ENCODE peak calls at places on chromosomes 11 and 22, in ten cellular contexts. One of them, this sample, is unnamed. For H3K36me3, the result is how much of the 10 kb centered on the place peaks cover.

GRCh38 chr11:130209128-130209932 is 49.7 kb downstream of the ST14 start:
- DNase-seq in tibial nerve: no peak
- DNase-seq in left ventricle myocardium inferior: no peak
- DNase-seq in CD8-positive, alpha-beta memory T cell: no peak
- DNase-seq in transverse colon: peak
- DNase-seq in adrenal gland: no peak
- DNase-seq in mammary epithelial cell: no peak
- DNase-seq in lung: peak
- DNase-seq in thoracic aorta: no peak
- DNase-seq in stomach: peak
- DNase-seq in this sample: peak

GRCh38 chr11:36090351-36091245 is 146.7 kb downstream of the LDLRAD3 start:
- DNase-seq in tibial nerve: no peak
- DNase-seq in left ventricle myocardium inferior: no peak
- DNase-seq in CD8-positive, alpha-beta memory T cell: no peak
- DNase-seq in transverse colon: no peak
- DNase-seq in adrenal gland: no peak
- DNase-seq in mammary epithelial cell: no peak
- DNase-seq in lung: no peak
- DNase-seq in thoracic aorta: no peak
- DNase-seq in stomach: no peak
- DNase-seq in this sample: no peak

GRCh38 chr11:64553554-64554201 is 37.3 kb upstream of the SLC22A12 start:
- DNase-seq in tibial nerve: peak
- DNase-seq in left ventricle myocardium inferior: peak
- DNase-seq in CD8-positive, alpha-beta memory T cell: peak
- DNase-seq in transverse colon: peak
- DNase-seq in adrenal gland: peak
- DNase-seq in mammary epithelial cell: no peak
- DNase-seq in lung: peak
- DNase-seq in thoracic aorta: no peak
- DNase-seq in stomach: peak
- DNase-seq in this sample: peak

GRCh38 chr11:134950692-134951304 is 538.8 kb upstream of the B3GAT1 start:
- DNase-seq in tibial nerve: no peak
- DNase-seq in left ventricle myocardium inferior: no peak
- DNase-seq in CD8-positive, alpha-beta memory T cell: no peak
- DNase-seq in transverse colon: no peak
- DNase-seq in adrenal gland: no peak
- DNase-seq in mammary epithelial cell: no peak
- DNase-seq in lung: no peak
- DNase-seq in thoracic aorta: no peak
- DNase-seq in stomach: no peak
- DNase-seq in this sample: no peak

GRCh38 chr11:73342633-73343032 is 33.6 kb upstream of the RELT start:
- DNase-seq in tibial nerve: no peak
- DNase-seq in left ventricle myocardium inferior: no peak
- DNase-seq in CD8-positive, alpha-beta memory T cell: no peak
- DNase-seq in transverse colon: no peak
- DNase-seq in adrenal gland: no peak
- DNase-seq in mammary epithelial cell: no peak
- DNase-seq in lung: no peak
- DNase-seq in thoracic aorta: no peak
- DNase-seq in stomach: no peak
- DNase-seq in this sample: no peak

GRCh38 chr11:62324738-62325556 is 12.3 kb upstream of the ASRGL1 start:
- DNase-seq in tibial nerve: no peak
- DNase-seq in left ventricle myocardium inferior: peak
- DNase-seq in CD8-positive, alpha-beta memory T cell: peak
- DNase-seq in transverse colon: peak
- DNase-seq in adrenal gland: no peak
- DNase-seq in mammary epithelial cell: peak
- DNase-seq in lung: peak
- DNase-seq in thoracic aorta: no peak
- DNase-seq in stomach: no peak
- DNase-seq in this sample: no peak

GRCh38 chr22:32493551-32493950 is 18.9 kb downstream of the FBXO7 start:
- DNase-seq in tibial nerve: no peak
- DNase-seq in left ventricle myocardium inferior: no peak
- DNase-seq in CD8-positive, alpha-beta memory T cell: no peak
- DNase-seq in transverse colon: no peak
- DNase-seq in adrenal gland: no peak
- DNase-seq in mammary epithelial cell: no peak
- DNase-seq in lung: no peak
- DNase-seq in thoracic aorta: no peak
- DNase-seq in stomach: no peak
- DNase-seq in this sample: no peak

GRCh38 chr11:114083256-114084252 is 24.0 kb downstream of the ZBTB16 start:
- DNase-seq in tibial nerve: no peak
- DNase-seq in left ventricle myocardium inferior: no peak
- DNase-seq in CD8-positive, alpha-beta memory T cell: no peak
- DNase-seq in transverse colon: no peak
- DNase-seq in adrenal gland: no peak
- DNase-seq in mammary epithelial cell: no peak
- DNase-seq in lung: no peak
- DNase-seq in thoracic aorta: no peak
- DNase-seq in stomach: no peak
- DNase-seq in this sample: no peak

GRCh38 chr11:48017105-48017874 is 36.9 kb downstream of the PTPRJ start:
- DNase-seq in tibial nerve: no peak
- DNase-seq in left ventricle myocardium inferior: no peak
- DNase-seq in CD8-positive, alpha-beta memory T cell: peak
- DNase-seq in transverse colon: no peak
- DNase-seq in adrenal gland: no peak
- DNase-seq in mammary epithelial cell: no peak
- DNase-seq in lung: no peak
- DNase-seq in thoracic aorta: no peak
- DNase-seq in stomach: no peak
- DNase-seq in this sample: no peak

GRCh38 chr11:48020092-48020755 is 39.9 kb downstream of the PTPRJ start:
- DNase-seq in tibial nerve: no peak
- DNase-seq in left ventricle myocardium inferior: no peak
- DNase-seq in CD8-positive, alpha-beta memory T cell: no peak
- DNase-seq in transverse colon: peak
- DNase-seq in adrenal gland: no peak
- DNase-seq in mammary epithelial cell: no peak
- DNase-seq in lung: peak
- DNase-seq in thoracic aorta: no peak
- DNase-seq in stomach: peak
- DNase-seq in this sample: no peak

GRCh38 chr11:48019597-48019996 is 39.2 kb downstream of the PTPRJ start:
- DNase-seq in tibial nerve: no peak
- DNase-seq in left ventricle myocardium inferior: no peak
- DNase-seq in CD8-positive, alpha-beta memory T cell: no peak
- DNase-seq in transverse colon: no peak
- DNase-seq in adrenal gland: no peak
- DNase-seq in mammary epithelial cell: no peak
- DNase-seq in lung: no peak
- DNase-seq in thoracic aorta: no peak
- DNase-seq in stomach: peak
- DNase-seq in this sample: no peak

GRCh38 chr11:48019230-48019584 is 38.8 kb downstream of the PTPRJ start:
- DNase-seq in tibial nerve: no peak
- DNase-seq in left ventricle myocardium inferior: no peak
- DNase-seq in CD8-positive, alpha-beta memory T cell: no peak
- DNase-seq in transverse colon: no peak
- DNase-seq in adrenal gland: no peak
- DNase-seq in mammary epithelial cell: no peak
- DNase-seq in lung: no peak
- DNase-seq in thoracic aorta: no peak
- DNase-seq in stomach: no peak
- DNase-seq in this sample: no peak

DNA sequence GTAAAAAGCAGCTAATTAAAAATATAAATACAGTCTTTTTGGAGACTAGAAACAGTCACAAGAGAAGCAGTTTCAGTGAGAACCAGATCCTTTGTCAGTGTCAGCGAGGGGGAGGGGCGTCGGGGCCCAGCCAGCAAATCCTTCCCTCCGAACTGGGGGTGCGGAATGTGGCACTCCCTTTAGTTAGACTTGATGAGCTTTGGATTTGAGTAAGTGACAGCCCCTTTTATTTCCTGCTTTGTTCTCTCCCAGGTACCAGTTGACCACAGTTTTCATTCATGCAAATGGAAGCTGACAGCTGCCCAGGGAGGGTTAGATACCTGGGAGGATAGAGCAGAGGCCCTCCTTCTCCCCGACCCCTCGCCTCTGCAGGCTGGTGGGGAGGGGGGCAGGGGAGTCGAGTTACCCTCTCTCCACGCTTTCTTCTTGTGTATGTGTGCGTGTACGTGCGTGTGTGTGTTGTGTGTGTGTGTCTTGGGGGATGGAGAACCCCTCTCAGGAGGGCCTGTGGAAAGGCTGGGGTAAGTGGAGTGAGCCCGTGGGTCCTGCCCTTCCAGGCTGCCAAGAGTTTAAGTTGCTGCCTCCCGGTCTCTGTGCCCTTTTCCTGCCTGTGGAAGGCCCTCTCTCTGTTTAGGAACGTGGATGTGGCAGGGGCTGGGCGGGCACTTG is 38.3 kb downstream of the PTPRJ start:
- DNase-seq in tibial nerve: no peak
- DNase-seq in left ventricle myocardium inferior: no peak
- DNase-seq in CD8-positive, alpha-beta memory T cell: no peak
- DNase-seq in transverse colon: no peak
- DNase-seq in adrenal gland: no peak
- DNase-seq in mammary epithelial cell: no peak
- DNase-seq in lung: no peak
- DNase-seq in thoracic aorta: no peak
- DNase-seq in stomach: no peak
- DNase-seq in this sample: no peak
- H3K4me3 ChIP-seq in tibial nerve: no peak
- H3K4me3 ChIP-seq in left ventricle myocardium inferior: no peak
- H3K4me3 ChIP-seq in CD8-positive, alpha-beta memory T cell: peak
- H3K4me3 ChIP-seq in transverse colon: no peak
- H3K4me3 ChIP-seq in adrenal gland: no peak
- H3K4me3 ChIP-seq in mammary epithelial cell: no peak
- H3K4me3 ChIP-seq in lung: no peak
- H3K4me3 ChIP-seq in thoracic aorta: peak
- H3K4me3 ChIP-seq in stomach: no peak
- H3K4me3 ChIP-seq in this sample: no peak

GRCh38 chr11:119157088-119157487 is 8.2 kb downstream of the ABCG4 start:
- DNase-seq in tibial nerve: no peak
- DNase-seq in left ventricle myocardium inferior: no peak
- DNase-seq in CD8-positive, alpha-beta memory T cell: no peak
- DNase-seq in transverse colon: no peak
- DNase-seq in adrenal gland: no peak
- DNase-seq in mammary epithelial cell: no peak
- DNase-seq in lung: no peak
- DNase-seq in thoracic aorta: no peak
- DNase-seq in stomach: peak
- DNase-seq in this sample: no peak

GRCh38 chr11:119156496-119156895 is 7.6 kb downstream of the ABCG4 start:
- DNase-seq in tibial nerve: no peak
- DNase-seq in left ventricle myocardium inferior: no peak
- DNase-seq in CD8-positive, alpha-beta memory T cell: no peak
- DNase-seq in transverse colon: no peak
- DNase-seq in adrenal gland: no peak
- DNase-seq in mammary epithelial cell: no peak
- DNase-seq in lung: no peak
- DNase-seq in thoracic aorta: no peak
- DNase-seq in stomach: no peak
- DNase-seq in this sample: peak

GRCh38 chr11:119160151-119160550 is 8.4 kb upstream of the NLRX1 start:
- DNase-seq in tibial nerve: no peak
- DNase-seq in left ventricle myocardium inferior: no peak
- DNase-seq in CD8-positive, alpha-beta memory T cell: no peak
- DNase-seq in transverse colon: no peak
- DNase-seq in adrenal gland: no peak
- DNase-seq in mammary epithelial cell: no peak
- DNase-seq in lung: no peak
- DNase-seq in thoracic aorta: no peak
- DNase-seq in stomach: no peak
- DNase-seq in this sample: no peak

GRCh38 chr11:119155733-119156492 is 7.1 kb downstream of the ABCG4 start:
- DNase-seq in tibial nerve: no peak
- DNase-seq in left ventricle myocardium inferior: no peak
- DNase-seq in CD8-positive, alpha-beta memory T cell: no peak
- DNase-seq in transverse colon: peak
- DNase-seq in adrenal gland: no peak
- DNase-seq in mammary epithelial cell: no peak
- DNase-seq in lung: no peak
- DNase-seq in thoracic aorta: no peak
- DNase-seq in stomach: no peak
- DNase-seq in this sample: no peak

DNA sequence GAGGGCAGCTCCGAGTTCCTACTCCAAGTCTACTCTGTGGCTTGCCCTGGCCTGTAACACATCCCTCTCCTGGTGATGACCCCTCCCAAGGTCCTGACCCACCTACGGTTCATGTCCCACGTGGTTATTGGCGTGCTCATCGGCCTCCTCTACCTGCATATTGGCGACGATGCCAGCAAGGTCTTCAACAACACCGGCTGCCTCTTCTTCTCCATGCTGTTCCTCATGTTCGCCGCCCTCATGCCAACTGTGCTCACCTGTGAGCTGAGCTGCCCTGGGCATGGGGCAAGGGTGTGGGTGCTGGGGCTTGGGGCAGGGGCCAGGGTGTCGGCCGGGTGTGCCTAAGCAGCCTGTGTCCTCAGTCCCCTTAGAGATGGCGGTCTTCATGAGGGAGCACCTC is 9.6 kb downstream of the ABCG4 start:
- DNase-seq in tibial nerve: no peak
- DNase-seq in left ventricle myocardium inferior: no peak
- DNase-seq in CD8-positive, alpha-beta memory T cell: no peak
- DNase-seq in transverse colon: no peak
- DNase-seq in adrenal gland: no peak
- DNase-seq in mammary epithelial cell: no peak
- DNase-seq in lung: no peak
- DNase-seq in thoracic aorta: no peak
- DNase-seq in stomach: no peak
- DNase-seq in this sample: peak
- H3K36me3 ChIP-seq in tibial nerve: under half
- H3K36me3 ChIP-seq in left ventricle myocardium inferior: under half
- H3K36me3 ChIP-seq in CD8-positive, alpha-beta memory T cell: under half
- H3K36me3 ChIP-seq in transverse colon: under half
- H3K36me3 ChIP-seq in adrenal gland: under half
- H3K36me3 ChIP-seq in mammary epithelial cell: under half
- H3K36me3 ChIP-seq in lung: under half
- H3K36me3 ChIP-seq in thoracic aorta: under half
- H3K36me3 ChIP-seq in stomach: under half
- H3K36me3 ChIP-seq in this sample: under half

GRCh38 chr22:31281733-31282132 is 10.6 kb downstream of the PIK3IP1 start:
- DNase-seq in tibial nerve: no peak
- DNase-seq in left ventricle myocardium inferior: no peak
- DNase-seq in CD8-positive, alpha-beta memory T cell: no peak
- DNase-seq in transverse colon: no peak
- DNase-seq in adrenal gland: no peak
- DNase-seq in mammary epithelial cell: no peak
- DNase-seq in lung: no peak
- DNase-seq in thoracic aorta: no peak
- DNase-seq in stomach: no peak
- DNase-seq in this sample: no peak
- H3K4me3 ChIP-seq in tibial nerve: no peak
- H3K4me3 ChIP-seq in left ventricle myocardium inferior: no peak
- H3K4me3 ChIP-seq in CD8-positive, alpha-beta memory T cell: no peak
- H3K4me3 ChIP-seq in transverse colon: no peak
- H3K4me3 ChIP-seq in adrenal gland: no peak
- H3K4me3 ChIP-seq in mammary epithelial cell: no peak
- H3K4me3 ChIP-seq in lung: no peak
- H3K4me3 ChIP-seq in thoracic aorta: no peak
- H3K4me3 ChIP-seq in stomach: no peak
- H3K4me3 ChIP-seq in this sample: no peak

DNA sequence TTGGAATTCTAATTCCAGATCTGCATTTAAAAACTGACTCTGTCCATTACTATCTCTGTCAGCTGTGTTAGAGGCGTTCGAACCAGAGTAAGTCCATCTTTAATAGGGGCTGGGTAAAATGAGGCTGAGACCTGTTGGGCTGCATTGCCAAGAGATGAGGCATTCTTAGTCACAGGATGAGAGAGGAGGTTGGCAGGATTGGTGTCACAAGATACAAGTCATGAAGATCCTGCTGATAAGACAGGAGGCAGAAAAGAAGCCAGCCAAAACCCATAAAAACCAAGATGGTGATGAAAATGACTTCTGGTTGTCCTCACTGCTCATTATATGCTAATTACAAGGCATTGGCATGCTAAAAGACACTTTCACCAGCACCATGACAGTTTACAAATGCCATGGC is 356.3 kb upstream of the ISX start:
- DNase-seq in tibial nerve: no peak
- DNase-seq in left ventricle myocardium inferior: no peak
- DNase-seq in CD8-positive, alpha-beta memory T cell: no peak
- DNase-seq in transverse colon: no peak
- DNase-seq in adrenal gland: no peak
- DNase-seq in mammary epithelial cell: peak
- DNase-seq in lung: no peak
- DNase-seq in thoracic aorta: no peak
- DNase-seq in stomach: no peak
- DNase-seq in this sample: no peak
- H3K36me3 ChIP-seq in tibial nerve: under half
- H3K36me3 ChIP-seq in left ventricle myocardium inferior: under half
- H3K36me3 ChIP-seq in CD8-positive, alpha-beta memory T cell: under half
- H3K36me3 ChIP-seq in transverse colon: under half
- H3K36me3 ChIP-seq in adrenal gland: under half
- H3K36me3 ChIP-seq in mammary epithelial cell: under half
- H3K36me3 ChIP-seq in lung: under half
- H3K36me3 ChIP-seq in thoracic aorta: under half
- H3K36me3 ChIP-seq in stomach: under half
- H3K36me3 ChIP-seq in this sample: under half